ENCODE peak calls at places on chromosomes 16 and 17, in eight cellular contexts. L is fibroblast of lung; X is T-helper 2 cell; T is AG20443; I is activated effector memory CD4-positive, alpha-beta T cell treated with anti-CD3 and anti-CD28 coated beads, Interleukin-2, amount 50 U/mL, for 16 hours; W is activated CD4-positive, alpha-beta T cell treated with anti-CD3 and anti-CD28 coated beads, Interleukin-2, amount 50 U/mL, for 1 hour; Q is CD4-positive, alpha-beta T cell; E is NCI-H2081. H is an unnamed sample.

GRCh38 chr16:31703526-31704128 is 170.0 kb upstream of the ZNF267 start:
- DNase-seq in L (no peak), X (no peak), T (no peak), I (no peak), W (no peak), Q (no peak), E (no peak), H (no peak)

GRCh38 chr17:78034429-78035091 is 76.1 kb downstream of the TNRC6C start:
- DNase-seq in L (peak), X (no peak), T (no peak), I (no peak), W (no peak), Q (no peak), E (no peak), H (no peak)

GRCh38 chr17:76385892-76386786 is 1.7 kb downstream of the SPHK1 start:
- DNase-seq in L (peak), X (peak), T (peak), I (peak), W (peak), Q (peak), E (peak), H (peak)

GRCh38 chr16:67884684-67885083 is at the start of gene NRN1L:
- DNase-seq in L (peak), X (no peak), T (peak), I (no peak), W (no peak), Q (no peak), E (peak), H (no peak)

GRCh38 chr17:38585056-38585804 is 20.5 kb downstream of the SRCIN1 start:
- DNase-seq in L (no peak), X (no peak), T (no peak), I (no peak), W (no peak), Q (no peak), E (peak), H (no peak)

GRCh38 chr17:47810901-47811635 is 10.5 kb downstream of the OSBPL7 start:
- DNase-seq in L (no peak), X (no peak), T (no peak), I (peak), W (no peak), Q (no peak), E (no peak), H (no peak)

GRCh38 chr17:50685691-50686493 is 21.8 kb downstream of the ANKRD40 start:
- DNase-seq in L (no peak), X (no peak), T (no peak), I (peak), W (no peak), Q (no peak), E (no peak), H (no peak)

GRCh38 chr16:84266451-84266850 is 26.6 kb upstream of the KCNG4 start:
- DNase-seq in L (peak), X (no peak), T (peak), I (no peak), W (no peak), Q (no peak), E (no peak), H (peak)

GRCh38 chr17:59004338-59005111 is 102.2 kb downstream of the TRIM37 start:
- DNase-seq in L (peak), X (peak), T (peak), I (peak), W (peak), Q (peak), E (peak), H (peak)

GRCh38 chr16:70432800-70433455 is 6.0 kb downstream of the ST3GAL2 start:
- DNase-seq in L (peak), X (no peak), T (peak), I (no peak), W (no peak), Q (no peak), E (no peak), H (peak)

GRCh38 chr16:29806641-29807425 is 504 bp downstream of the MAZ start:
- DNase-seq in L (peak), X (no peak), T (no peak), I (peak), W (no peak), Q (peak), E (peak), H (no peak)

GRCh38 chr16:58098207-58099096 is 30.7 kb downstream of the CFAP20 start:
- DNase-seq in L (peak), X (no peak), T (peak), I (no peak), W (no peak), Q (no peak), E (no peak), H (no peak)

GRCh38 chr17:19238167-19238505 is 970 bp downstream of the EPN2 start:
- DNase-seq in L (no peak), X (no peak), T (peak), I (no peak), W (no peak), Q (no peak), E (no peak), H (peak)

GRCh38 chr17:36808181-36808661 is 129.1 kb upstream of the LHX1 start:
- DNase-seq in L (peak), X (no peak), T (peak), I (no peak), W (no peak), Q (no peak), E (no peak), H (no peak)

GRCh38 chr17:80663783-80664206 is 119.2 kb downstream of the RPTOR start:
- DNase-seq in L (peak), X (peak), T (peak), I (peak), W (peak), Q (peak), E (no peak), H (no peak)

GRCh38 chr17:81331527-81332043 is 36.5 kb upstream of the SLC38A10 start:
- DNase-seq in L (no peak), X (no peak), T (no peak), I (no peak), W (no peak), Q (no peak), E (no peak), H (no peak)

GRCh38 chr16:3670711-3671110 is 16.2 kb downstream of the DNASE1 start:
- DNase-seq in L (no peak), X (no peak), T (no peak), I (no peak), W (no peak), Q (no peak), E (no peak), H (no peak)

GRCh38 chr16:88857728-88858339 is 907 bp downstream of the TRAPPC2L start:
- DNase-seq in L (peak), X (peak), T (peak), I (peak), W (peak), Q (peak), E (peak), H (peak)

GRCh38 chr17:60077672-60078519 is 825 bp downstream of the HEATR6 start:
- DNase-seq in L (peak), X (peak), T (peak), I (peak), W (peak), Q (no peak), E (no peak), H (peak)

GRCh38 chr17:50139950-50140885 is 10.3 kb upstream of the SAMD14 start:
- DNase-seq in L (peak), X (peak), T (peak), I (peak), W (peak), Q (peak), E (no peak), H (peak)

GRCh38 chr17:42944211-42944610 is 20.0 kb downstream of the AARSD1 start:
- DNase-seq in L (no peak), X (no peak), T (no peak), I (no peak), W (no peak), Q (no peak), E (no peak), H (no peak)

GRCh38 chr17:81518113-81518784 is 5.7 kb upstream of the ACTG1 start:
- DNase-seq in L (no peak), X (no peak), T (no peak), I (no peak), W (no peak), Q (no peak), E (peak), H (no peak)

GRCh38 chr16:66950971-66951790 is 9.9 kb upstream of the CES3 start:
- DNase-seq in L (no peak), X (no peak), T (no peak), I (no peak), W (no peak), Q (no peak), E (no peak), H (no peak)

GRCh38 chr16:54649846-54650245 is 280.8 kb upstream of the IRX5 start:
- DNase-seq in L (no peak), X (no peak), T (no peak), I (no peak), W (no peak), Q (no peak), E (no peak), H (no peak)

GRCh38 chr17:80886641-80887573 is 104.7 kb upstream of the CHMP6 start:
- DNase-seq in L (no peak), X (no peak), T (no peak), I (peak), W (no peak), Q (no peak), E (no peak), H (no peak)

GRCh38 chr17:37124825-37125181 is 176.0 kb downstream of the AATF start:
- DNase-seq in L (no peak), X (no peak), T (no peak), I (no peak), W (no peak), Q (no peak), E (no peak), H (no peak)